ENCODE peak calls at places on chromosomes 2 and 18, in eight cellular contexts. D, O, Q, C, P, T, L and B are unnamed samples.

GRCh38 chr2:11082880-11083279 is 72.4 kb upstream of the SLC66A3 start:
- DNase-seq in D (no peak), O (no peak), Q (peak), C (no peak), P (no peak), T (no peak), L (no peak), B (no peak)

GRCh38 chr2:207130958-207131521 is 34.7 kb downstream of the KLF7 start:
- DNase-seq in D (no peak), O (no peak), Q (no peak), C (no peak), P (no peak), T (no peak), L (no peak), B (no peak)

GRCh38 chr2:74046441-74046840 is 61.7 kb downstream of the TET3 start:
- DNase-seq in D (no peak), O (no peak), Q (no peak), C (no peak), P (no peak), T (no peak), L (no peak), B (no peak)

GRCh38 chr2:19990416-19990728 is 467 bp upstream of the WDR35 start:
- DNase-seq in D (no peak), O (no peak), Q (no peak), C (no peak), P (no peak), T (no peak), L (no peak), B (no peak)

GRCh38 chr2:75340560-75340959 is 141.2 kb upstream of the TACR1 start:
- DNase-seq in D (no peak), O (no peak), Q (no peak), C (no peak), P (no peak), T (no peak), L (no peak), B (peak)

GRCh38 chr18:45423664-45424063 is 191.6 kb upstream of the SLC14A2 start:
- DNase-seq in D (no peak), O (no peak), Q (no peak), C (no peak), P (no peak), T (peak), L (no peak), B (no peak)

GRCh38 chr2:32591669-32592463 is 36.0 kb upstream of the TTC27 start:
- DNase-seq in D (no peak), O (peak), Q (peak), C (no peak), P (no peak), T (peak), L (no peak), B (peak)

GRCh38 chr2:170313636-170314348 is 135.8 kb downstream of the MYO3B start:
- DNase-seq in D (no peak), O (peak), Q (peak), C (peak), P (no peak), T (peak), L (no peak), B (peak)

GRCh38 chr2:25417715-25418369 is 76.1 kb upstream of the DNMT3A start:
- DNase-seq in D (no peak), O (peak), Q (no peak), C (no peak), P (no peak), T (peak), L (no peak), B (no peak)

GRCh38 chr2:126864861-126865260 is 33.8 kb upstream of the TEX51 start:
- DNase-seq in D (no peak), O (no peak), Q (no peak), C (no peak), P (peak), T (no peak), L (no peak), B (peak)

GRCh38 chr2:67290451-67290991 is 106.6 kb upstream of the ETAA1 start:
- DNase-seq in D (no peak), O (peak), Q (peak), C (no peak), P (no peak), T (no peak), L (no peak), B (peak)

GRCh38 chr18:59085797-59086196 is 53.9 kb upstream of the SEC11C start:
- DNase-seq in D (no peak), O (peak), Q (peak), C (no peak), P (no peak), T (no peak), L (no peak), B (peak)

GRCh38 chr2:236472711-236473495 is 96.7 kb upstream of the ACKR3 start:
- DNase-seq in D (no peak), O (no peak), Q (no peak), C (peak), P (no peak), T (no peak), L (peak), B (no peak)

GRCh38 chr2:102473020-102473419 is at the start of gene SLC9A4:
- DNase-seq in D (no peak), O (peak), Q (peak), C (peak), P (peak), T (no peak), L (peak), B (peak)

GRCh38 chr2:136006658-136007057 is 21.2 kb upstream of the DARS1 start:
- DNase-seq in D (no peak), O (peak), Q (peak), C (no peak), P (no peak), T (no peak), L (no peak), B (peak)

GRCh38 chr2:235979753-235980459 is 188.3 kb downstream of the GBX2 start:
- DNase-seq in D (no peak), O (no peak), Q (no peak), C (peak), P (no peak), T (peak), L (no peak), B (no peak)

GRCh38 chr18:75249192-75249551 is 38.6 kb downstream of the TSHZ1 start:
- DNase-seq in D (no peak), O (no peak), Q (no peak), C (no peak), P (no peak), T (no peak), L (no peak), B (no peak)

GRCh38 chr2:55550368-55551102 is 31.0 kb downstream of the CFAP36 start:
- DNase-seq in D (peak), O (peak), Q (peak), C (no peak), P (no peak), T (no peak), L (no peak), B (peak)

GRCh38 chr2:68766378-68766845 is 31.8 kb downstream of the ARHGAP25 start:
- DNase-seq in D (no peak), O (no peak), Q (peak), C (peak), P (peak), T (no peak), L (peak), B (peak)